ENCODE peak calls at places on chromosomes 16 and 17, in nine cellular contexts. One of them, this sample, is unnamed.
A peak's percentile ranks its signal among the peaks of the same experiment; 100 is the strongest.

GRCh38 chr17:11986939-11987329 is 10.3 kb downstream of the ZNF18 start:
- DNase-seq in EL: peak; percentile 59
- DNase-seq in GM18507: no peak
- DNase-seq in AG04449: no peak
- DNase-seq in A172: peak; percentile 57
- DNase-seq in cardiac fibroblast: peak; percentile 73
- DNase-seq in activated CD4-positive, alpha-beta T cell treated with anti-CD3 and anti-CD28 coated beads for 1 hour: no peak
- DNase-seq in progenitor cell of endocrine pancreas: no peak
- DNase-seq in stomach: no peak
- DNase-seq in this sample: no peak

GRCh38 chr16:952321-952720 is 18.5 kb downstream of the LMF1 start:
- DNase-seq in cardiac fibroblast: no peak
- DNase-seq in AG04449: no peak
- DNase-seq in stomach: no peak
- DNase-seq in A172: no peak
- DNase-seq in progenitor cell of endocrine pancreas: no peak
- DNase-seq in EL: no peak
- DNase-seq in activated CD4-positive, alpha-beta T cell treated with anti-CD3 and anti-CD28 coated beads for 1 hour: no peak
- DNase-seq in GM18507: no peak
- DNase-seq in this sample: no peak

GRCh38 chr17:66337268-66337667 is 34.9 kb downstream of the PRKCA start:
- DNase-seq in A172: no peak
- DNase-seq in AG04449: no peak
- DNase-seq in stomach: no peak
- DNase-seq in GM18507: no peak
- DNase-seq in cardiac fibroblast: no peak
- DNase-seq in progenitor cell of endocrine pancreas: no peak
- DNase-seq in EL: no peak
- DNase-seq in activated CD4-positive, alpha-beta T cell treated with anti-CD3 and anti-CD28 coated beads for 1 hour: no peak
- DNase-seq in this sample: no peak

GRCh38 chr16:88836791-88837190 is 20.0 kb downstream of the GALNS start:
- DNase-seq in EL: no peak
- DNase-seq in AG04449: no peak
- DNase-seq in cardiac fibroblast: no peak
- DNase-seq in activated CD4-positive, alpha-beta T cell treated with anti-CD3 and anti-CD28 coated beads for 1 hour: no peak
- DNase-seq in A172: no peak
- DNase-seq in progenitor cell of endocrine pancreas: no peak
- DNase-seq in stomach: no peak
- DNase-seq in GM18507: no peak
- DNase-seq in this sample: no peak

GRCh38 chr16:14505846-14506245 is 124.2 kb downstream of the PARN start:
- DNase-seq in EL: no peak
- DNase-seq in cardiac fibroblast: peak; percentile 69
- DNase-seq in A172: no peak
- DNase-seq in GM18507: no peak
- DNase-seq in stomach: no peak
- DNase-seq in progenitor cell of endocrine pancreas: no peak
- DNase-seq in AG04449: no peak
- DNase-seq in activated CD4-positive, alpha-beta T cell treated with anti-CD3 and anti-CD28 coated beads for 1 hour: no peak
- DNase-seq in this sample: no peak

GRCh38 chr17:58310511-58311428 is 17.8 kb downstream of the TSPOAP1 start:
- DNase-seq in activated CD4-positive, alpha-beta T cell treated with anti-CD3 and anti-CD28 coated beads for 1 hour: no peak
- DNase-seq in progenitor cell of endocrine pancreas: peak; percentile 4
- DNase-seq in stomach: peak; percentile 19
- DNase-seq in cardiac fibroblast: no peak
- DNase-seq in GM18507: no peak
- DNase-seq in A172: no peak
- DNase-seq in EL: no peak
- DNase-seq in AG04449: no peak
- DNase-seq in this sample: no peak

GRCh38 chr17:6695051-6695450 is 18.1 kb downstream of the SLC13A5 start:
- DNase-seq in activated CD4-positive, alpha-beta T cell treated with anti-CD3 and anti-CD28 coated beads for 1 hour: no peak
- DNase-seq in progenitor cell of endocrine pancreas: no peak
- DNase-seq in AG04449: no peak
- DNase-seq in cardiac fibroblast: no peak
- DNase-seq in A172: no peak
- DNase-seq in EL: no peak
- DNase-seq in stomach: no peak
- DNase-seq in GM18507: no peak
- DNase-seq in this sample: no peak

GRCh38 chr17:75684249-75684648 is 17.1 kb downstream of the SAP30BP start:
- DNase-seq in stomach: no peak
- DNase-seq in A172: peak; percentile 68
- DNase-seq in AG04449: no peak
- DNase-seq in EL: peak; percentile 51
- DNase-seq in progenitor cell of endocrine pancreas: no peak
- DNase-seq in GM18507: no peak
- DNase-seq in activated CD4-positive, alpha-beta T cell treated with anti-CD3 and anti-CD28 coated beads for 1 hour: no peak
- DNase-seq in cardiac fibroblast: no peak
- DNase-seq in this sample: no peak

GRCh38 chr17:38415250-38416194 is 12.7 kb upstream of the ARHGAP23 start:
- DNase-seq in progenitor cell of endocrine pancreas: no peak
- DNase-seq in AG04449: no peak
- DNase-seq in GM18507: no peak
- DNase-seq in cardiac fibroblast: peak; percentile 56
- DNase-seq in stomach: no peak
- DNase-seq in A172: peak; percentile 59
- DNase-seq in activated CD4-positive, alpha-beta T cell treated with anti-CD3 and anti-CD28 coated beads for 1 hour: no peak
- DNase-seq in EL: peak; percentile 67
- DNase-seq in this sample: no peak

GRCh38 chr16:87842209-87842869 is 27.0 kb downstream of the SLC7A5 start:
- DNase-seq in GM18507: no peak
- DNase-seq in activated CD4-positive, alpha-beta T cell treated with anti-CD3 and anti-CD28 coated beads for 1 hour: no peak
- DNase-seq in cardiac fibroblast: no peak
- DNase-seq in stomach: no peak
- DNase-seq in progenitor cell of endocrine pancreas: no peak
- DNase-seq in A172: no peak
- DNase-seq in EL: no peak
- DNase-seq in AG04449: no peak
- DNase-seq in this sample: no peak

GRCh38 chr17:40554646-40555295 is 10.5 kb downstream of the CCR7 start:
- DNase-seq in AG04449: no peak
- DNase-seq in A172: no peak
- DNase-seq in stomach: peak; percentile 21
- DNase-seq in EL: no peak
- DNase-seq in cardiac fibroblast: no peak
- DNase-seq in activated CD4-positive, alpha-beta T cell treated with anti-CD3 and anti-CD28 coated beads for 1 hour: no peak
- DNase-seq in GM18507: no peak
- DNase-seq in progenitor cell of endocrine pancreas: peak; percentile 8
- DNase-seq in this sample: no peak